ENCODE peak calls at places on chromosomes 16 and 17, in nine cellular contexts. C is naive thymus-derived CD4-positive, alpha-beta T cell; V is cardiac fibroblast; T is GM23248; R is left lung; F is lower leg skin; D is ovary; M is fibroblast of lung; A is breast epithelium. W is an unnamed sample.

GRCh38 chr17:59151007-59151406 is 4.0 kb downstream of the SKA2 start:
- DNase-seq in C (no peak), V (peak; percentile 16), T (no peak), R (no peak), F (no peak), D (no peak), M (peak; percentile 17), A (no peak), W (no peak)

GRCh38 chr17:80588687-80589086 is 44.0 kb downstream of the RPTOR start:
- DNase-seq in C (no peak), V (no peak), T (no peak), R (no peak), F (no peak), D (no peak), M (no peak), A (no peak), W (no peak)

GRCh38 chr17:74528491-74529199 is 2.6 kb downstream of the CD300LB start:
- DNase-seq in C (no peak), V (no peak), T (peak; percentile 49), R (no peak), F (no peak), D (no peak), M (no peak), A (peak; percentile 8), W (no peak)

GRCh38 chr16:23694707-23695373 is 16.2 kb downstream of the PLK1 start:
- DNase-seq in C (no peak), V (peak; percentile 40), T (peak; percentile 44), R (no peak), F (no peak), D (no peak), M (peak; percentile 68), A (no peak), W (peak; percentile 78)

GRCh38 chr17:17677299-17678040 is 3.8 kb upstream of the RAI1 start:
- DNase-seq in C (no peak), V (no peak), T (no peak), R (no peak), F (no peak), D (no peak), M (no peak), A (no peak), W (no peak)

GRCh38 chr17:40608061-40608581 is 39.5 kb downstream of the SMARCE1 start:
- DNase-seq in C (peak; percentile 70), V (no peak), T (no peak), R (no peak), F (no peak), D (no peak), M (no peak), A (no peak), W (no peak)

GRCh38 chr17:38861399-38861843 is 7.9 kb upstream of the RPL23 start:
- DNase-seq in C (no peak), V (no peak), T (no peak), R (no peak), F (no peak), D (no peak), M (no peak), A (no peak), W (no peak)

GRCh38 chr16:21626659-21627277 is 25.6 kb downstream of the IGSF6 start:
- DNase-seq in C (no peak), V (peak; percentile 72), T (peak; percentile 98), R (no peak), F (peak; percentile 71), D (no peak), M (peak; percentile 83), A (no peak), W (no peak)

GRCh38 chr17:81860756-81861568 is 627 bp upstream of the P4HB start:
- DNase-seq in C (peak; percentile 100), V (peak; percentile 100), T (peak; percentile 100), R (peak; percentile 98), F (peak; percentile 99), D (peak; percentile 99), M (peak; percentile 100), A (peak; percentile 100), W (peak; percentile 100)

GRCh38 chr17:81865733-81866439 is 5.3 kb downstream of the ARHGDIA start:
- DNase-seq in C (peak; percentile 13), V (peak; percentile 52), T (peak; percentile 58), R (no peak), F (no peak), D (no peak), M (no peak), A (no peak), W (peak; percentile 87)

GRCh38 chr17:81863833-81864768 is 3.8 kb upstream of the P4HB start:
- DNase-seq in C (no peak), V (no peak), T (peak; percentile 39), R (no peak), F (no peak), D (no peak), M (no peak), A (no peak), W (no peak)

GRCh38 chr17:81865358-81865732 is 5.0 kb upstream of the P4HB start:
- DNase-seq in C (no peak), V (no peak), T (no peak), R (no peak), F (no peak), D (no peak), M (no peak), A (no peak), W (no peak)

GRCh38 chr17:81863123-81863675 is 2.9 kb upstream of the P4HB start:
- DNase-seq in C (no peak), V (peak; percentile 29), T (peak; percentile 50), R (no peak), F (no peak), D (no peak), M (peak; percentile 25), A (no peak), W (no peak)
- H3K4me3 ChIP-seq in C (no peak overlapping the region), V (no peak overlapping the region), T (peak overlapping the region; percentile 7), R (no peak overlapping the region), F (no peak overlapping the region), D (no peak overlapping the region), M (no peak overlapping the region), A (no peak overlapping the region), W (no peak overlapping the region)

DNA sequence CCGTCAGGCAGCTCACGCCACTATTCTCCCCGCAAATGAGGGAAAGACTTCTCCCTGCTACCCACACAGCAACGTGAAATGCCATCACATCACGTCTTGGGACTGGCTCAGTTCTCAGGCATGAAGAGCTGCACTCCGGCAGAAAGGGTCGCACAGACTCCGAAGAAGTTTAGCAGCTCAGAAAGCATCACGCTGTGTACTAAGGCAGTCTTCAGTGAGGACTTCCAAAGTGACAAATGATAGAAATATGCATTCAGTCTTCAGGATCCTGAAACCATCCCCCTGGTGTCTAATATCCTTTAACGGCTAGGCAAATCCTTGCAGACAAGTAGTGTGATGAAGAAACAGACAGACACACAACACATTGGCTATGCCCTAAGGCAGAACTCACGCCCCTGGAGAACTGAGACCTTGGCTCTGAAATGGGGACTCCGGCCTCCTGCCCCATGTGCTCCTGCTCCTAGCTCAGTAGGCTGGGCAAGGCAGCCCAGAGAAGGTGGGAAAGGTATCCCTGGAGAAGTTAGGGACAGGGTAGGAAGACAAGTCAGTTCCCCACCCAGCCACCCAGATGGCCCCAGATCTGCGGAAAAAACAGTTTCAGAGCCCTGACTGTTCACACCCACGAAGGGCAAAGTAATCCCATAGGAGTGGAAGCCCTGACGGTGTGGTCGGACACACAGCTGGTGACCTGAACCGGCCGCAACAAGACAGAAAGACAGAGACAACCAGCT is 1.6 kb downstream of the XYLT1 start:
- DNase-seq in C (no peak), V (peak; percentile 29), T (peak; percentile 89), R (no peak), F (no peak), D (no peak), M (peak; percentile 78), A (no peak), W (no peak)
- H3K4me3 ChIP-seq in C (peak overlapping the region; percentile 58), V (peak overlapping the region; percentile 53), T (peak overlapping the region; percentile 90), R (peak overlapping the region; percentile 50), F (peak overlapping the region; percentile 40), D (peak overlapping the region; percentile 70), M (peak overlapping the region; percentile 81), A (peak overlapping the region; percentile 71), W (peak overlapping the region; percentile 55)

GRCh38 chr17:47792979-47793378 is 28.6 kb downstream of the OSBPL7 start:
- DNase-seq in C (no peak), V (no peak), T (no peak), R (no peak), F (no peak), D (no peak), M (no peak), A (no peak), W (no peak)

GRCh38 chr17:47791025-47791424 is 30.6 kb downstream of the OSBPL7 start:
- DNase-seq in C (no peak), V (no peak), T (no peak), R (no peak), F (no peak), D (no peak), M (no peak), A (no peak), W (no peak)

GRCh38 chr17:47792457-47792856 is 29.1 kb downstream of the OSBPL7 start:
- DNase-seq in C (no peak), V (no peak), T (no peak), R (no peak), F (no peak), D (no peak), M (no peak), A (no peak), W (no peak)

GRCh38 chr17:47785538-47786123 is 36.0 kb downstream of the OSBPL7 start:
- DNase-seq in C (no peak), V (peak; percentile 38), T (peak; percentile 38), R (no peak), F (no peak), D (no peak), M (peak; percentile 27), A (peak; percentile 9), W (no peak)

GRCh38 chr17:47789611-47790520 is 31.7 kb downstream of the OSBPL7 start:
- DNase-seq in C (peak; percentile 28), V (peak; percentile 52), T (peak; percentile 78), R (peak; percentile 84), F (no peak), D (no peak), M (peak; percentile 36), A (no peak), W (peak; percentile 86)
- H3K4me3 ChIP-seq in C (peak overlapping the region; percentile 42), V (peak overlapping the region; percentile 22), T (peak overlapping the region; percentile 55), R (peak overlapping the region; percentile 22), F (no peak overlapping the region), D (peak overlapping the region; percentile 29), M (no peak overlapping the region), A (peak overlapping the region; percentile 46), W (no peak overlapping the region)

DNA sequence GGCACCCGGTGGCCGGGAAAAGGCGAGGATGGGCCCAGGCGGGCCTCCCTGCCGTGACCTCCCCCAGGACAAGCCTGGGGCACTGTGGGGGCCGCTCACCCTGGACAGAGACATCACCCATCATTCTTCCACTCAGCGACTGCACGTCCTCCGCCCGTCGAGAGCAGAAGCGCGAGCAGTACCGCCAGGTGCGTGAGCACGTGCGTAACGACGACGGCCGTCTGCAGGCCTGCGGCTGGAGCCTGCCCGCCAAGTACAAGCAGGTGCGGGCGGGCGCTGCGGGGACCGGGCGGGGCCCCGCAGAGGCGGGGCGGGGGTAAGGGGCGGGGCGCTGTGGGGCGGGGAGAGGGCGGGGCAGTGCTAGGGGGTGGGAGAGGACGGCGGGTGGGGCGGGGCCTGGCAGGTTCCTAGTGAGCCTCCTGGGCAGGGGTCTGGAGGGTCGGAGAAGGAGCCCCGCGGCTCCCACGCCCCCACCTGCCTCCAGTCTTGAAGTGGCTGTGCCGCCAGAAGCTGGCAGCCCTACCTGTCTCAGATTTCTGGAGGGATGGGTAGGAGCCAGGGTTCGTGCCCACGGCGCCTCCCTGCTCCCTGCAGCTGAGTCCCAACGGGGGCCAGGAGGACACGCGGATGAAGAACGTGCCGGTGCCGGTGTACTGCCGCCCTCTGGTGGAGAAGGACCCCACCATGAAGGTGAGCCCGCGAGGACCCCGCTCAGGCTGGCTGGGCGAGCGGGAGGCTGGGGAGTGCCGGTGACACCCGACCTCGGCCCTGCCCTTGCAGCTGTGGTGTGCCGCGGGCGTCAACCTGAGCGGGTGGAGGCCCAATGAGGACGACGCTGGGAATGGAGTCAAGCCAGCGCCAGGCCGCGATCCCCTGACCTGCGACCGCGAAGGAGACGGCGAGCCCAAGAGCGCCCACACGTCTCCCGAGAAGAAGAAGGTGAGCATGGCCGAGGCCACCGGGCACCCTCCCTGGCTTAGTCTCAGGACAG is 7.5 kb downstream of the NME3 start:
- DNase-seq in C (no peak), V (peak; percentile 32), T (no peak), R (no peak), F (no peak), D (no peak), M (peak; percentile 35), A (no peak), W (no peak)
- H3K4me3 ChIP-seq in C (no peak overlapping the region), V (no peak overlapping the region), T (no peak overlapping the region), R (no peak overlapping the region), F (no peak overlapping the region), D (no peak overlapping the region), M (no peak overlapping the region), A (no peak overlapping the region), W (no peak overlapping the region)

W was measured in kidney.